ENCODE peak calls at places on chromosomes 1 and 21, in five cellular contexts. M is neuronal stem cell, E is H9, U is H1, J is trophoblast cell. Z is an unnamed sample.

GRCh38 chr1:209409786-209410185 is 173.7 kb upstream of the CAMK1G start:
- DNase-seq in J (peak), E (no peak), U (no peak), M (no peak), Z (peak)

GRCh38 chr1:20496241-20496661 is 10.2 kb upstream of the CAMK2N1 start:
- DNase-seq in U (no peak), M (no peak), E (no peak), J (peak), Z (peak)

GRCh38 chr1:9459784-9460407 is 79.4 kb upstream of the SLC25A33 start:
- DNase-seq in M (no peak), U (no peak), J (no peak), E (no peak), Z (no peak)

GRCh38 chr21:26077523-26077922 is 93.0 kb downstream of the APP start:
- DNase-seq in M (no peak), U (no peak), J (no peak), E (no peak), Z (no peak)

GRCh38 chr1:31703431-31704260 is at the start of gene COL16A1:
- DNase-seq in U (no peak), J (no peak), E (peak), M (no peak), Z (peak)

GRCh38 chr1:214516434-214517326 is 34.7 kb downstream of the PTPN14 start:
- DNase-seq in J (peak), E (no peak), U (no peak), M (no peak), Z (no peak)

GRCh38 chr1:205052689-205053088 is 9.7 kb downstream of the CNTN2 start:
- DNase-seq in M (no peak), E (no peak), J (no peak), U (no peak), Z (no peak)

GRCh38 chr1:201964266-201964665 is 9.0 kb downstream of the TIMM17A start:
- DNase-seq in E (no peak), M (no peak), U (no peak), J (no peak), Z (peak)

GRCh38 chr1:154213274-154213673 is 7.1 kb upstream of the CFAP141 start:
- DNase-seq in U (no peak), E (no peak), M (no peak), J (no peak), Z (peak)

GRCh38 chr1:236489710-236490377 is 33.9 kb upstream of the LGALS8 start:
- DNase-seq in U (no peak), M (peak), J (no peak), E (no peak), Z (peak)

GRCh38 chr1:228020686-228021525 is 14.1 kb downstream of the WNT3A start:
- DNase-seq in M (no peak), E (peak), J (no peak), U (no peak), Z (no peak)

GRCh38 chr1:203038217-203038741 is 12.0 kb downstream of the PPFIA4 start:
- DNase-seq in U (no peak), M (no peak), E (peak), J (no peak), Z (peak)

GRCh38 chr1:36729289-36729688 is 246.6 kb upstream of the CSF3R start:
- DNase-seq in E (no peak), J (no peak), M (no peak), U (no peak), Z (no peak)

GRCh38 chr1:245986404-245987221 is 520.5 kb downstream of the SMYD3 start:
- DNase-seq in U (no peak), J (peak), M (no peak), E (no peak), Z (peak)

GRCh38 chr1:219324629-219325367 is 151.1 kb downstream of the LYPLAL1 start:
- DNase-seq in M (no peak), U (no peak), J (peak), E (no peak), Z (peak)

GRCh38 chr1:111334169-111334568 is 43.5 kb downstream of the CHIA start:
- DNase-seq in M (no peak), E (peak), U (no peak), J (peak), Z (peak)

GRCh38 chr1:185170291-185170848 is 13.4 kb downstream of the SWT1 start:
- DNase-seq in J (peak), U (peak), E (peak), M (peak), Z (peak)

GRCh38 chr1:206965781-206966180 is 4.5 kb downstream of the FCAMR start:
- DNase-seq in E (no peak), J (no peak), U (no peak), M (no peak), Z (no peak)

GRCh38 chr21:35943752-35944151 is 116.6 kb downstream of the SETD4 start:
- DNase-seq in U (no peak), J (no peak), M (no peak), E (no peak), Z (no peak)

GRCh38 chr1:177585492-177586220 is 384.2 kb downstream of the SEC16B start:
- DNase-seq in E (no peak), U (no peak), M (no peak), J (peak), Z (no peak)

GRCh38 chr21:27693376-27693775 is 726.5 kb upstream of the ADAMTS5 start:
- DNase-seq in E (no peak), M (no peak), J (no peak), U (no peak), Z (peak)

GRCh38 chr1:226661965-226662364 is 77.1 kb downstream of the ITPKB start:
- DNase-seq in M (no peak), U (no peak), J (no peak), E (no peak), Z (peak)

GRCh38 chr1:201213926-201214325 is 23.3 kb downstream of the IGFN1 start:
- DNase-seq in J (no peak), M (no peak), E (no peak), U (no peak), Z (no peak)

GRCh38 chr1:90405726-90406125 is 311.4 kb downstream of the BARHL2 start:
- DNase-seq in M (no peak), E (no peak), U (no peak), J (no peak), Z (no peak)

GRCh38 chr21:25491267-25491666 is 116.0 kb downstream of the MRPL39 start:
- DNase-seq in E (no peak), M (no peak), U (no peak), J (no peak), Z (no peak)

GRCh38 chr1:28518745-28519341 is 13.0 kb downstream of the RCC1 start:
- DNase-seq in J (no peak), U (no peak), E (no peak), M (no peak), Z (peak)

GRCh38 chr1:40029608-40030007 is 10.9 kb upstream of the CAP1 start:
- DNase-seq in J (no peak), E (no peak), U (no peak), M (no peak), Z (no peak)

GRCh38 chr1:100445565-100445964 is 92.4 kb upstream of the GPR88 start:
- DNase-seq in E (no peak), U (no peak), J (peak), M (no peak), Z (no peak)

GRCh38 chr1:187809547-187809946 is 980.8 kb downstream of the PLA2G4A start:
- DNase-seq in J (no peak), E (no peak), M (no peak), U (no peak), Z (no peak)
- H2BK12ac ChIP-seq in J (no peak), E (no peak), M (no peak), U (no peak), Z (no peak)

GRCh38 chr21:33162436-33162921 is 67.3 kb upstream of the IFNAR2 start:
- DNase-seq in M (peak), E (no peak), U (no peak), J (no peak), Z (no peak)
- H2BK12ac ChIP-seq in M (no peak), E (no peak), U (no peak), J (no peak), Z (no peak)

GRCh38 chr1:232598133-232598532 is 31.8 kb downstream of the SIPA1L2 start:
- DNase-seq in U (no peak), E (no peak), J (no peak), M (no peak), Z (no peak)

GRCh38 chr1:232594018-232594502 is 35.9 kb downstream of the SIPA1L2 start:
- DNase-seq in J (peak), M (no peak), U (no peak), E (no peak), Z (peak)

GRCh38 chr1:232596666-232597303 is 33.1 kb downstream of the SIPA1L2 start:
- DNase-seq in M (no peak), J (no peak), U (no peak), E (no peak), Z (peak)

GRCh38 chr1:232597721-232598120 is 32.2 kb downstream of the SIPA1L2 start:
- DNase-seq in J (no peak), M (no peak), E (no peak), U (no peak), Z (no peak)

DNA sequence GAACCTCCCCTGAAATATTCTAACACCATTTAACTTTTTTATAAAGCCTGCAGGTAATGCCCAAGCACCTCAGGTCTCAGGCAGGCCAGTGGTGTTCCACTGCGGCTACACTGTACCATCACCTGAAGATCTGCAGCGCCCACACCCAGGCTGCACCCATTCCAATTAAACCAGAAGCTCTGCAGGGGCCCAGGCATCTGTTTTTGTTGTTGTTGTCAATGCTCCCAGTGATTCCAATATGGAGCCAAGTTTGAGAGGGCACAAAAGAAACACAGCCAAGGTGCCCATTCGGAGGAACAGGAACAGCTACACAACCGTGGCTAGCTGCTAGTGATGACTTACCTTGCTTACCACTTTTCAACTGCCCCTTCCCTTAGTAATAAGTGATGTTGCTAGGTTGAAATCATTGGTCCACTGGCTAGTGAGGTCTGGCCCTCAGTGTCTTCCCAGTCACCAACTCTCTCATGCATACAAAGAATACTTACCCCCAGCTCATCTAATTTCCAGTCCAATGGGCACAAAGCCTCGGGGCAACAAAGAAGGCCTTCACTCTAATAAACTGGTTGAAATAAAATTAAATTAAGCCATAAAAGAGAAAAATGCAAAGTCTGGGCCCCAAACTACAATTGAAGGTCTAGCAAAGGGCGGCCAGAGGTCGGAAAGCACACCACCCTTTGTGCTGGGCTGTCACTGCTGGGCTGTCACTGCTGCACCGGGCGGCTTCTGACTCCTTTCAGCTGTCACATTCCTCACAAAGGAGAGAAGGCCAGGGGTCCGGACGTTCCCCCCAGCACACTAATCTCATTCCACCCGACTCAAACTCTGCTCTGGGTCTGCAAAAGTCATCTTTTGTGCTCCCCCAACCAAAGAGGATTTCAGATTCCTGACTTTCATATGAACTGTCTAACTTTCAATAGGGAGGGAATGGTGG is 34.9 kb downstream of the SIPA1L2 start:
- DNase-seq in M (peak), E (no peak), U (no peak), J (no peak), Z (no peak)
- H2BK12ac ChIP-seq in M (peak), E (no peak), U (no peak), J (peak), Z (peak)

DNA sequence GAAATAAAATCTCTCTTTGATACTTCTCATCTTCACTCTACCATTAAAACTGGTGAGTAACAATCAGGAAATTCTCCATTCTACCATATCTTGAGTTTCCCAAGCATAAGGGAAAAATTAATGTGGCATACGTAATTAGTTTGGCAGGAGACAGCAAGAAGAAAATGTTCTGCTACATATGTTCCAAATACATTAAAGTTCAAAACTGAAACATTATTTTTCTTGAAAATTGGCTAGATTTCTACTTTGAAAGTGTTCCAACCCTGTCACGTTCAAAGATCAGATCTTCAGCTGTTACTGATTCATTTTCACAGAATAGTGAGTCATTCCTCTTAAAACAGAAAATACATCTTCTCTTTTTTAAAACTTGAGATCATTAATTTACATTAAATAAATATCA is 48.5 kb downstream of the PIGK start:
- DNase-seq in E (no peak), U (no peak), J (no peak), M (no peak), Z (no peak)
- H2BK12ac ChIP-seq in E (no peak), U (no peak), J (no peak), M (no peak), Z (no peak)

GRCh38 chr21:39663066-39663465 is 50.3 kb downstream of the B3GALT5 start:
- DNase-seq in J (no peak), U (no peak), M (no peak), E (no peak), Z (no peak)
- H2BK12ac ChIP-seq in J (peak), U (no peak), M (no peak), E (no peak), Z (no peak)

GRCh38 chr1:113073457-113073950 is 506 bp downstream of the LRIG2 start:
- DNase-seq in J (no peak), U (peak), E (peak), M (no peak), Z (peak)
- H2BK12ac ChIP-seq in J (no peak), U (no peak), E (no peak), M (no peak), Z (peak)

DNA sequence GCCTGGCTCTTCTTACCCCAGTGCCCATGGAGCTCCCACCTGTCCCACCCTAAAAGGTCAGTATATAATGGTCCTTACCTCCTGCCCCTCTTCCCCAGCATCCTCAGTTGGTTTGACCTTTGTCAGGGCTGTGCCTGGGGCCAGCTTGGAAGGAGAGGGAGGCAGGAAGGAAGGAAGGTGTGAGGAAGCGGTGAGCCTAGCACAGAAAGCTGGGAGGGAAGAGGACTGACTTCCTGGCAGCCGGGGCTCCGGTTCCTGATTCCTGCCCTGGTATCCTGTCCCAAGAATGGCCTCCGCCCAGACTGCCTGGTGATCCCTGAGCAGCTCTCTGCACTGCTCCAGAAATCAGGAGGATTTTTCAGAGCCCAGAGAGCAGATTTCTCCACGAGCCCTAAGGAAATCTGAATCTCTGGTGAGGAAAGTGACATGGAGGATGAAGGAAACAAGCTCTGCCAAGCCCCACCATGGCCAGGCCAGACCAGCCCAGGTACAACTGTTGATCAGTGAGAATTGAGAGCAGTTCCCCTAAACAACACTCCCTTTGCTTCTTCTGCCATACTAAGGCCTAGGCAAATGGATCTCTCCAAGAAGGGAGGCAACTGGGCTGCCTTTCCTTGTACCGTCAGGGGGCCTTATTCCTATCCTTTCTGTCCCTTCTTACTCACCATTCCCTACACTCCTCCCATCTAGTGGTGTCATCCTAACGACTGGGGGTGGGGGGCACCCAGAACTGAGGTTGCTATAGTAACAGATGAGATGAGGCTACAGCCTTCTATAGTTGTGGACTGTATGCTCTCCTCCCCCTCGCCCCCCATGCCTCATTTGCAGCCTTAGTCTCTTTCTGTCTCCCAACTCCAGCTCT is 3.2 kb downstream of the PEA15 start:
- DNase-seq in M (no peak), U (no peak), J (no peak), E (no peak), Z (peak)
- H2BK12ac ChIP-seq in M (no peak), U (no peak), J (no peak), E (no peak), Z (no peak)

DNA sequence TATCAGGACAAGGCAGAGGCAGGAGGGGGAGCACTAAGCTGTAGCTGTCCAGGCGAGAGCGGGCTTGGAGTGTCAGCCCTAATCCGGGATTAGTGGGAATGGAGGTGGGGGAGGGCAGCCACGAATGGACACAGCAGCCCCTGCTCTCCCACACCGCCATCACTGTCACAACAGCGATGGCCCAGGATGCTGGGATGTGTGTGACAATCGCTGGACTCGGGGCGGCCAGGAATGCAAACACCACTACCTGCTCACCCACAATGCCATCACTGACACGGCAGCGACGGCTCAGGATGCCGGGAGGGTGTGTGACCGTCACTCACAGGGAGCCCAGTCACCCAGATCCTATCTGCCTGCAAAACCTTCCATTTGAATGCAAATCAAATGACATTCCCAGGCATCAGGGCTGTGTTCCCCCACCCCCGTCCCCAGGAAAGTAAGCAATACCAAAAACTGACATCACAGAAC is 2.8 kb downstream of the C2CD2 start:
- DNase-seq in U (no peak), E (peak), M (no peak), J (no peak), Z (no peak)
- H2BK12ac ChIP-seq in U (no peak), E (no peak), M (no peak), J (no peak), Z (peak)

GRCh38 chr1:38727629-38728175 is 131.9 kb downstream of the RRAGC start:
- DNase-seq in J (no peak), E (peak), U (no peak), M (no peak), Z (no peak)
- H2BK12ac ChIP-seq in J (no peak), E (no peak), U (no peak), M (no peak), Z (no peak)

GRCh38 chr1:21586926-21587601 is 77.8 kb downstream of the ALPL start:
- DNase-seq in J (peak), U (no peak), M (no peak), E (peak), Z (peak)
- H2BK12ac ChIP-seq in J (no peak), U (no peak), M (no peak), E (no peak), Z (no peak)

Z was measured in mesenchymal stem cell.